ENCODE peak calls at places on chromosomes 4 and X, in five cellular contexts. One of them, this sample, is unnamed.

GRCh38 chr4:22187203-22187835 is 238.7 kb upstream of the KCNIP4 start:
- DNase-seq in NB4: no peak
- DNase-seq in thoracic aorta: no peak
- DNase-seq in HFF-Myc: no peak
- DNase-seq in fibroblast of mammary gland: peak
- DNase-seq in this sample: no peak

GRCh38 chr4:108561086-108561485 is 59.3 kb upstream of the RPL34 start:
- DNase-seq in NB4: no peak
- DNase-seq in thoracic aorta: no peak
- DNase-seq in HFF-Myc: no peak
- DNase-seq in fibroblast of mammary gland: no peak
- DNase-seq in this sample: no peak

GRCh38 chrX:134933911-134934310 is 56.9 kb upstream of the SMIM10 start:
- DNase-seq in NB4: no peak
- DNase-seq in thoracic aorta: no peak
- DNase-seq in HFF-Myc: no peak
- DNase-seq in fibroblast of mammary gland: no peak
- DNase-seq in this sample: no peak

GRCh38 chr4:57023104-57023503 is 44.4 kb downstream of the POLR2B start:
- DNase-seq in NB4: no peak
- DNase-seq in thoracic aorta: no peak
- DNase-seq in HFF-Myc: no peak
- DNase-seq in fibroblast of mammary gland: peak
- DNase-seq in this sample: peak

GRCh38 chrX:134603806-134604700 is 54.2 kb downstream of the PLAC1 start:
- DNase-seq in NB4: no peak
- DNase-seq in thoracic aorta: no peak
- DNase-seq in HFF-Myc: peak
- DNase-seq in fibroblast of mammary gland: peak
- DNase-seq in this sample: peak

GRCh38 chr4:21778702-21779101 is 169.9 kb downstream of the KCNIP4 start:
- DNase-seq in NB4: no peak
- DNase-seq in thoracic aorta: no peak
- DNase-seq in HFF-Myc: no peak
- DNase-seq in fibroblast of mammary gland: no peak
- DNase-seq in this sample: no peak

GRCh38 chr4:70471897-70472296 is at the start of gene MUC7:
- DNase-seq in NB4: no peak
- DNase-seq in thoracic aorta: no peak
- DNase-seq in HFF-Myc: no peak
- DNase-seq in fibroblast of mammary gland: no peak
- DNase-seq in this sample: no peak

GRCh38 chr4:139297001-139297410 is 4.3 kb upstream of the NAA15 start:
- DNase-seq in NB4: peak
- DNase-seq in thoracic aorta: no peak
- DNase-seq in HFF-Myc: no peak
- DNase-seq in fibroblast of mammary gland: peak
- DNase-seq in this sample: peak

GRCh38 chr4:142743071-142743825 is 102.9 kb downstream of the INPP4B start:
- DNase-seq in NB4: no peak
- DNase-seq in thoracic aorta: no peak
- DNase-seq in HFF-Myc: no peak
- DNase-seq in fibroblast of mammary gland: peak
- DNase-seq in this sample: peak

GRCh38 chr4:34935739-34936138 is 1308.6 kb downstream of the ARAP2 start:
- DNase-seq in NB4: no peak
- DNase-seq in thoracic aorta: no peak
- DNase-seq in HFF-Myc: no peak
- DNase-seq in fibroblast of mammary gland: no peak
- DNase-seq in this sample: no peak

GRCh38 chr4:185682236-185682635 is 129.8 kb downstream of the SORBS2 start:
- DNase-seq in NB4: no peak
- DNase-seq in thoracic aorta: no peak
- DNase-seq in HFF-Myc: no peak
- DNase-seq in fibroblast of mammary gland: peak
- DNase-seq in this sample: peak

GRCh38 chr4:175705407-175705806 is 106.7 kb downstream of the GPM6A start:
- DNase-seq in NB4: no peak
- DNase-seq in thoracic aorta: no peak
- DNase-seq in HFF-Myc: no peak
- DNase-seq in fibroblast of mammary gland: peak
- DNase-seq in this sample: no peak

GRCh38 chrX:44898411-44899221 is 25.6 kb downstream of the KDM6A start:
- DNase-seq in NB4: no peak
- DNase-seq in thoracic aorta: no peak
- DNase-seq in HFF-Myc: no peak
- DNase-seq in fibroblast of mammary gland: no peak
- DNase-seq in this sample: no peak

GRCh38 chr4:96009720-96010119 is 169.8 kb downstream of the PDHA2 start:
- DNase-seq in NB4: no peak
- DNase-seq in thoracic aorta: no peak
- DNase-seq in HFF-Myc: no peak
- DNase-seq in fibroblast of mammary gland: peak
- DNase-seq in this sample: no peak

GRCh38 chr4:106369456-106370060 is 980 bp upstream of the GIMD1 start:
- DNase-seq in NB4: peak
- DNase-seq in thoracic aorta: no peak
- DNase-seq in HFF-Myc: peak
- DNase-seq in fibroblast of mammary gland: peak
- DNase-seq in this sample: peak

GRCh38 chrX:70092247-70092646 is 30.0 kb downstream of the OTUD6A start:
- DNase-seq in NB4: no peak
- DNase-seq in thoracic aorta: no peak
- DNase-seq in HFF-Myc: no peak
- DNase-seq in fibroblast of mammary gland: no peak
- DNase-seq in this sample: no peak

GRCh38 chr4:138863160-138863559 is 152.4 kb upstream of the NOCT start:
- DNase-seq in NB4: no peak
- DNase-seq in thoracic aorta: no peak
- DNase-seq in HFF-Myc: no peak
- DNase-seq in fibroblast of mammary gland: no peak
- DNase-seq in this sample: no peak

GRCh38 chrX:45513042-45513441 is 312.4 kb upstream of the DIPK2B start:
- DNase-seq in NB4: no peak
- DNase-seq in thoracic aorta: no peak
- DNase-seq in HFF-Myc: no peak
- DNase-seq in fibroblast of mammary gland: no peak
- DNase-seq in this sample: no peak

GRCh38 chr4:117773067-117773946 is 261.0 kb upstream of the NDST3 start:
- DNase-seq in NB4: no peak
- DNase-seq in thoracic aorta: no peak
- DNase-seq in HFF-Myc: no peak
- DNase-seq in fibroblast of mammary gland: no peak
- DNase-seq in this sample: no peak

GRCh38 chr4:177128306-177128705 is 181.4 kb upstream of the NEIL3 start:
- DNase-seq in NB4: no peak
- DNase-seq in thoracic aorta: no peak
- DNase-seq in HFF-Myc: no peak
- DNase-seq in fibroblast of mammary gland: peak
- DNase-seq in this sample: peak

GRCh38 chrX:13179100-13179499 is 134.7 kb upstream of the FAM9C start:
- DNase-seq in NB4: no peak
- DNase-seq in thoracic aorta: no peak
- DNase-seq in HFF-Myc: no peak
- DNase-seq in fibroblast of mammary gland: peak
- DNase-seq in this sample: no peak

GRCh38 chr4:109969909-109970308 is 57.2 kb downstream of the EGF start:
- DNase-seq in NB4: peak
- DNase-seq in thoracic aorta: no peak
- DNase-seq in HFF-Myc: no peak
- DNase-seq in fibroblast of mammary gland: no peak
- DNase-seq in this sample: no peak

GRCh38 chr4:186570193-186570996 is 15.0 kb upstream of the MTNR1A start:
- DNase-seq in NB4: no peak
- DNase-seq in thoracic aorta: no peak
- DNase-seq in HFF-Myc: no peak
- DNase-seq in fibroblast of mammary gland: peak
- DNase-seq in this sample: peak

GRCh38 chr4:25439913-25440477 is 62.9 kb downstream of the ANAPC4 start:
- DNase-seq in NB4: peak
- DNase-seq in thoracic aorta: peak
- DNase-seq in HFF-Myc: peak
- DNase-seq in fibroblast of mammary gland: peak
- DNase-seq in this sample: peak

GRCh38 chrX:11765449-11765848 is 7.4 kb downstream of the MSL3 start:
- DNase-seq in NB4: no peak
- DNase-seq in thoracic aorta: no peak
- DNase-seq in HFF-Myc: no peak
- DNase-seq in fibroblast of mammary gland: no peak
- DNase-seq in this sample: no peak

GRCh38 chr4:74344031-74344430 is 20.9 kb upstream of the EREG start:
- DNase-seq in NB4: no peak
- DNase-seq in thoracic aorta: no peak
- DNase-seq in HFF-Myc: no peak
- DNase-seq in fibroblast of mammary gland: no peak
- DNase-seq in this sample: no peak

GRCh38 chr4:107317596-107317995 is 281.5 kb upstream of the DKK2 start:
- DNase-seq in NB4: no peak
- DNase-seq in thoracic aorta: no peak
- DNase-seq in HFF-Myc: no peak
- DNase-seq in fibroblast of mammary gland: peak
- DNase-seq in this sample: peak

GRCh38 chr4:163072222-163072621 is 94.5 kb downstream of the NAF1 start:
- DNase-seq in NB4: no peak
- DNase-seq in thoracic aorta: no peak
- DNase-seq in HFF-Myc: no peak
- DNase-seq in fibroblast of mammary gland: no peak
- DNase-seq in this sample: no peak

GRCh38 chrX:106698693-106699092 is 27.8 kb upstream of the RNF128 start:
- DNase-seq in NB4: no peak
- DNase-seq in thoracic aorta: no peak
- DNase-seq in HFF-Myc: peak
- DNase-seq in fibroblast of mammary gland: peak
- DNase-seq in this sample: peak

GRCh38 chr4:134952775-134953174 is 751.2 kb upstream of the PABPC4L start:
- DNase-seq in NB4: no peak
- DNase-seq in thoracic aorta: no peak
- DNase-seq in HFF-Myc: no peak
- DNase-seq in fibroblast of mammary gland: no peak
- DNase-seq in this sample: no peak

GRCh38 chr4:73943555-73943954 is 38.3 kb downstream of the PF4 start:
- DNase-seq in NB4: no peak
- DNase-seq in thoracic aorta: no peak
- DNase-seq in HFF-Myc: no peak
- DNase-seq in fibroblast of mammary gland: no peak
- DNase-seq in this sample: no peak

GRCh38 chr4:38128478-38129451 is 168.6 kb downstream of the PTTG2 start:
- DNase-seq in NB4: no peak
- DNase-seq in thoracic aorta: peak
- DNase-seq in HFF-Myc: no peak
- DNase-seq in fibroblast of mammary gland: peak
- DNase-seq in this sample: peak

GRCh38 chr4:92136434-92136833 is 167.3 kb upstream of the GRID2 start:
- DNase-seq in NB4: no peak
- DNase-seq in thoracic aorta: no peak
- DNase-seq in HFF-Myc: no peak
- DNase-seq in fibroblast of mammary gland: no peak
- DNase-seq in this sample: no peak

GRCh38 chr4:84957509-84958420 is 8.7 kb downstream of the WDFY3 start:
- DNase-seq in NB4: no peak
- DNase-seq in thoracic aorta: no peak
- DNase-seq in HFF-Myc: no peak
- DNase-seq in fibroblast of mammary gland: no peak
- DNase-seq in this sample: no peak
- H3K4me3 ChIP-seq in NB4: no peak
- H3K4me3 ChIP-seq in thoracic aorta: no peak
- H3K4me3 ChIP-seq in HFF-Myc: no peak
- H3K4me3 ChIP-seq in fibroblast of mammary gland: no peak
- H3K4me3 ChIP-seq in this sample: no peak

GRCh38 chr4:105304085-105304484 is 157.4 kb downstream of the TET2 start:
- DNase-seq in NB4: no peak
- DNase-seq in thoracic aorta: no peak
- DNase-seq in HFF-Myc: no peak
- DNase-seq in fibroblast of mammary gland: no peak
- DNase-seq in this sample: no peak
- H3K4me3 ChIP-seq in NB4: no peak
- H3K4me3 ChIP-seq in thoracic aorta: no peak
- H3K4me3 ChIP-seq in HFF-Myc: no peak
- H3K4me3 ChIP-seq in fibroblast of mammary gland: no peak
- H3K4me3 ChIP-seq in this sample: no peak

DNA sequence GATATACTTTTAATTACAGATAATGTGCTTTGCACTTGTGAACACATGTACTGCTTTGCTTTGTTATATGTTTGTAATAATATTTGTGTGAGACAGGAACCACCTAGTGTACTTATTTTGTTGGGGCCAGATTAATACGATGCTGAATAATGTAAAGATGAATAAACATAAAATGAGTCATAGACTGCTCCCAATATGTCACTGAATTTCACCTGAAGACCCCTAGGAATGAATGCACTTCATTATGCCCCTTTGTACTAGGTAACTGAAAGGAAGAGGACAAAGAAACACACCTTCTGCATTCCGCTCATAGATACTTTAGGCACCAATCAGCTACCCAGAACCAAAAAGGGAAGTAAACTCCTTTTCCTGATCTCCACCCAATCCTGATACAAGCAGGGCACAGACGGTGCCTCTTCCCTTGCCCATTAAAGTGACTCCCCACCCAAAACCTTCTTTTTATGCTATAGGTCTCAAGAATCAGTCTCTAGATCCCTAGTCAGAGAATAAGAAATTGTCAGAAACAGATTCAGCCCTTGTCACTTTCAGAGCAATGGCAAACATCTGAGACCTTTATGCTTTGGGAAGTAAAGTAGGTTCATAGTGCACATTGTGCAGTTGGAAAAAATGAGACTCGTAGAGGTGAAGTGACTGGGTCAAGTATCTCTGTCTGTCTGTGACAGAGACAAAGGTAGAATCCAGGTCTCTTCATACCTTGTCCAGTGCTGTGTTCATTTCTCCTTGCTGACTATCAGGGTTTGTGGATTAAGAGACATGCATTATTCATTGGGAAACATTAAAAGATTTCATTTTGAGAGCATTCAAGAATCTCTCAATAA is 2.3 kb downstream of the GPR174 start:
- DNase-seq in NB4: peak
- DNase-seq in thoracic aorta: no peak
- DNase-seq in HFF-Myc: no peak
- DNase-seq in fibroblast of mammary gland: no peak
- DNase-seq in this sample: no peak
- H3K4me3 ChIP-seq in NB4: no peak
- H3K4me3 ChIP-seq in thoracic aorta: no peak
- H3K4me3 ChIP-seq in HFF-Myc: no peak
- H3K4me3 ChIP-seq in fibroblast of mammary gland: no peak
- H3K4me3 ChIP-seq in this sample: no peak

GRCh38 chrX:53683556-53684414 is 2.7 kb downstream of the HUWE1 start:
- DNase-seq in NB4: peak
- DNase-seq in thoracic aorta: peak
- DNase-seq in HFF-Myc: peak
- DNase-seq in fibroblast of mammary gland: peak
- DNase-seq in this sample: peak

GRCh38 chrX:53688300-53688699 is 1.8 kb upstream of the HUWE1 start:
- DNase-seq in NB4: no peak
- DNase-seq in thoracic aorta: no peak
- DNase-seq in HFF-Myc: no peak
- DNase-seq in fibroblast of mammary gland: no peak
- DNase-seq in this sample: no peak

GRCh38 chrX:53686151-53686885 is at the start of gene HUWE1:
- DNase-seq in NB4: peak
- DNase-seq in thoracic aorta: peak
- DNase-seq in HFF-Myc: no peak
- DNase-seq in fibroblast of mammary gland: peak
- DNase-seq in this sample: peak

GRCh38 chrX:53684415-53685192 is 1.9 kb downstream of the HUWE1 start:
- DNase-seq in NB4: no peak
- DNase-seq in thoracic aorta: no peak
- DNase-seq in HFF-Myc: no peak
- DNase-seq in fibroblast of mammary gland: no peak
- DNase-seq in this sample: no peak

GRCh38 chrX:53685711-53686110 is 808 bp downstream of the HUWE1 start:
- DNase-seq in NB4: peak
- DNase-seq in thoracic aorta: no peak
- DNase-seq in HFF-Myc: no peak
- DNase-seq in fibroblast of mammary gland: peak
- DNase-seq in this sample: no peak
- H3K4me3 ChIP-seq in NB4: peak
- H3K4me3 ChIP-seq in thoracic aorta: peak
- H3K4me3 ChIP-seq in HFF-Myc: peak
- H3K4me3 ChIP-seq in fibroblast of mammary gland: peak
- H3K4me3 ChIP-seq in this sample: peak